ENCODE peak calls at places on chromosome 15, in ten cellular contexts. Y is neural progenitor cell, F is cardiac fibroblast, U is body of pancreas, C is fibroblast of villous mesenchyme, O is lower lobe of right lung, J is pancreas, N is WERI-Rb-1, M is right lobe of liver, R is tibial nerve. A is an unnamed sample.

GRCh38 chr15:25830844-25831443 is 32.2 kb downstream of the ATP10A start:
- DNase-seq in J (no peak), F (peak; percentile 91), N (no peak), M (no peak), R (peak; percentile 39), Y (no peak), C (peak; percentile 43), O (no peak), U (no peak), A (peak; percentile 37)

GRCh38 chr15:34161329-34161953 is 48.5 kb downstream of the KATNBL1 start:
- DNase-seq in J (no peak), M (no peak), F (peak; percentile 38), N (no peak), U (no peak), O (no peak), C (no peak), Y (no peak), R (no peak), A (no peak)

GRCh38 chr15:71802770-71803169 is 7.6 kb upstream of the NR2E3 start:
- DNase-seq in M (no peak), F (no peak), N (no peak), C (no peak), R (no peak), Y (peak; percentile 47), O (no peak), J (peak; percentile 84), U (peak; percentile 65), A (no peak)

GRCh38 chr15:70199601-70200000 is 101.9 kb upstream of the TLE3 start:
- DNase-seq in Y (no peak), U (no peak), N (no peak), J (no peak), F (no peak), O (no peak), M (no peak), C (no peak), R (no peak), A (no peak)

GRCh38 chr15:70316059-70316600 is 218.4 kb upstream of the TLE3 start:
- DNase-seq in U (no peak), R (no peak), F (no peak), J (no peak), C (no peak), O (no peak), M (no peak), N (no peak), Y (no peak), A (no peak)

GRCh38 chr15:76994001-76994400 is 925 bp upstream of the PSTPIP1 start:
- DNase-seq in R (no peak), U (no peak), N (no peak), J (peak; percentile 41), C (peak; percentile 18), F (peak; percentile 5), O (peak; percentile 78), Y (no peak), M (peak; percentile 52), A (no peak)

GRCh38 chr15:62569460-62570404 is 404.6 kb upstream of the C2CD4B start:
- DNase-seq in J (peak; percentile 85), F (peak; percentile 45), M (peak; percentile 79), N (no peak), R (peak; percentile 63), U (peak; percentile 84), C (peak; percentile 95), O (peak; percentile 72), Y (no peak), A (peak; percentile 50)

GRCh38 chr15:67766963-67767362 is 58.3 kb upstream of the SKOR1 start:
- DNase-seq in J (no peak), M (no peak), U (no peak), Y (no peak), R (no peak), C (no peak), O (no peak), N (no peak), F (no peak), A (no peak)

GRCh38 chr15:48657891-48658591 is 12.5 kb upstream of the FBN1 start:
- DNase-seq in F (no peak), Y (no peak), R (no peak), U (no peak), J (no peak), C (no peak), M (no peak), N (no peak), O (no peak), A (no peak)

GRCh38 chr15:39230205-39230916 is 350.5 kb upstream of the THBS1 start:
- DNase-seq in C (peak; percentile 68), J (no peak), R (no peak), M (peak; percentile 58), U (peak; percentile 11), N (no peak), O (no peak), Y (no peak), F (peak; percentile 66), A (peak; percentile 47)

GRCh38 chr15:57597431-57597830 is 5.7 kb downstream of the MYZAP start:
- DNase-seq in Y (no peak), M (no peak), N (no peak), O (no peak), R (no peak), F (no peak), C (no peak), U (peak; percentile 35), J (no peak), A (no peak)

GRCh38 chr15:41490355-41490754 is 3.3 kb upstream of the ITPKA start:
- DNase-seq in Y (no peak), N (no peak), C (peak; percentile 97), F (peak; percentile 98), O (no peak), J (no peak), R (no peak), M (no peak), U (no peak), A (peak; percentile 93)

GRCh38 chr15:71447328-71448250 is 332.3 kb downstream of the THSD4 start:
- DNase-seq in J (no peak), N (no peak), C (peak; percentile 26), U (no peak), Y (no peak), O (no peak), F (peak; percentile 55), R (no peak), M (no peak), A (no peak)

GRCh38 chr15:98612490-98613110 is 35.7 kb upstream of the IGF1R start:
- DNase-seq in O (no peak), M (no peak), R (no peak), N (no peak), U (peak; percentile 45), J (no peak), F (no peak), C (no peak), Y (no peak), A (no peak)

GRCh38 chr15:83873966-83874365 is 220.0 kb downstream of the ADAMTSL3 start:
- DNase-seq in M (no peak), R (no peak), F (no peak), J (no peak), N (no peak), O (no peak), C (no peak), U (no peak), Y (no peak), A (no peak)

GRCh38 chr15:25684521-25685215 is 178.5 kb downstream of the ATP10A start:
- DNase-seq in N (no peak), O (no peak), R (peak; percentile 43), C (peak; percentile 14), J (no peak), Y (no peak), F (peak; percentile 67), M (no peak), U (peak; percentile 18), A (peak; percentile 36)

GRCh38 chr15:95556225-95556624 is 774.3 kb upstream of the NR2F2 start:
- DNase-seq in M (no peak), J (no peak), N (no peak), R (no peak), F (peak; percentile 51), Y (no peak), C (peak; percentile 34), O (no peak), U (no peak), A (no peak)

GRCh38 chr15:83904107-83904720 is 250.3 kb downstream of the ADAMTSL3 start:
- DNase-seq in N (no peak), M (no peak), C (peak; percentile 97), R (peak; percentile 38), J (no peak), Y (no peak), U (peak; percentile 21), F (peak; percentile 15), O (no peak), A (peak; percentile 27)

GRCh38 chr15:72342385-72342784 is 22.4 kb upstream of the CELF6 start:
- DNase-seq in Y (peak; percentile 66), M (no peak), R (no peak), J (no peak), N (peak; percentile 77), O (no peak), F (peak; percentile 41), C (peak; percentile 14), U (peak; percentile 25), A (no peak)

GRCh38 chr15:64912379-64912778 is 677 bp downstream of the ANKDD1A start:
- DNase-seq in O (no peak), Y (peak; percentile 17), C (no peak), N (no peak), J (no peak), U (no peak), R (no peak), M (no peak), F (no peak), A (no peak)
- H3K4me3 ChIP-seq in O (peak overlapping the region; percentile 61), Y (peak overlapping the region; percentile 69), C (no peak overlapping the region), N (peak overlapping the region; percentile 67), J (peak overlapping the region; percentile 40), U (peak overlapping the region; percentile 21), R (peak overlapping the region; percentile 66), M (peak overlapping the region; percentile 47), F (no peak overlapping the region), A (peak overlapping the region; percentile 53)

DNA sequence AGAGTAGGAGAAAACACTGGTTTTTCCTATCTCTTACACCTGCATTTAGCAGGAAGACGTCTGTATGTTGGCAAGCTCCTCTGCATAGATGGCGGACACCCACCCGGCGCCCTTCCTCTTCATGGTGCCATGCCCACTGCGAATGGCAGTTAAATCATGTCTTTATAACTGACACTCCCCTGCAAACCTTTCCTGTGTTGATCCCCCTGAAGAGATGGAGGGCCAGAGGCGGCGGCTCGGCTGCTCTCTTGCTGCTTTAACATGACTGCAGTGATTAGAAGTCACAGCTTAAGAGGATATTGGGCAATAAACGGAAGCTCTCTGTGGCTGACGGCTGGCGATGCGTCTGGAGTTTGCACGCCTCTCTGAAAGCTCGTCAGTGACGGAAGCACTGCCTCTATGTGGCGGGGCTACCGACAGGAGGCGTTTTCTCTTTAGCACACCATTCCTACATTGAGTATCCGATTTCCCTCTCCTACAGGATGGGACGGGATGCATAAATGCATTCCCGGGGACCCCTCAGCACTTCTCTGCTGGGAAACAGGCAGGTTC is 25.5 kb upstream of the SNRPA1 start:
- DNase-seq in U (no peak), F (peak; percentile 72), J (no peak), Y (peak; percentile 71), O (peak; percentile 84), N (peak; percentile 86), C (peak; percentile 86), M (no peak), R (peak; percentile 15), A (no peak)
- TF ChIP-seq CTCF in U (no peak), F (peak; percentile 34), J (no peak), Y (peak; percentile 58), O (peak; percentile 48), N (peak; percentile 84), C (peak; percentile 58), M (peak; percentile 12), R (no peak), A (no peak)

GRCh38 chr15:66254364-66255292 is 1.1 kb upstream of the MEGF11 start:
- DNase-seq in Y (peak; percentile 50), M (no peak), U (no peak), R (no peak), N (no peak), O (no peak), C (no peak), J (no peak), F (no peak), A (no peak)
- H3K4me3 ChIP-seq in Y (peak overlapping the region; percentile 75), M (no peak overlapping the region), U (no peak overlapping the region), R (peak overlapping the region; percentile 62), N (no peak overlapping the region), O (peak overlapping the region; percentile 64), C (peak overlapping the region; percentile 54), J (no peak overlapping the region), F (no peak overlapping the region), A (no peak overlapping the region)

GRCh38 chr15:90603893-90604292 is 74.2 kb downstream of the CRTC3 start:
- DNase-seq in N (peak; percentile 29), M (no peak), C (peak; percentile 27), O (peak; percentile 69), R (no peak), J (peak; percentile 63), F (peak; percentile 59), U (peak; percentile 49), Y (no peak), A (no peak)
- TF ChIP-seq CTCF in N (peak; percentile 34), M (peak; percentile 54), C (peak; percentile 54), O (peak; percentile 56), R (peak; percentile 32), J (peak; percentile 16), F (peak; percentile 66), U (peak; percentile 29), Y (peak; percentile 51), A (peak; percentile 42)